ENCODE peak calls at places on chromosomes 12 and 14, in seven cellular contexts. One of them, this sample, is unnamed.
A peak's percentile ranks its signal among the peaks of the same experiment; 100 is the strongest.

GRCh38 chr14:69004731-69005431 is 25.8 kb upstream of the ACTN1 start:
- DNase-seq in GM10248: no peak
- DNase-seq in astrocyte of the cerebellum: no peak
- DNase-seq in A549: no peak
- DNase-seq in fibroblast of pulmonary artery: peak; percentile 24
- DNase-seq in activated B cell treated with CpG ODN at 0.5 μM for 24 hours: no peak
- DNase-seq in Caco-2: no peak
- DNase-seq in this sample: no peak

GRCh38 chr14:63972323-63972932 is 119.6 kb downstream of the SYNE2 start:
- DNase-seq in GM10248: no peak
- DNase-seq in astrocyte of the cerebellum: no peak
- DNase-seq in A549: no peak
- DNase-seq in fibroblast of pulmonary artery: no peak
- DNase-seq in activated B cell treated with CpG ODN at 0.5 μM for 24 hours: no peak
- DNase-seq in Caco-2: no peak
- DNase-seq in this sample: no peak

GRCh38 chr12:33486058-33486457 is 46.4 kb upstream of the SYT10 start:
- DNase-seq in GM10248: no peak
- DNase-seq in astrocyte of the cerebellum: no peak
- DNase-seq in A549: no peak
- DNase-seq in fibroblast of pulmonary artery: no peak
- DNase-seq in activated B cell treated with CpG ODN at 0.5 μM for 24 hours: no peak
- DNase-seq in Caco-2: no peak
- DNase-seq in this sample: no peak

GRCh38 chr14:94213021-94213420 is 38.9 kb downstream of the PPP4R4 start:
- DNase-seq in GM10248: no peak
- DNase-seq in astrocyte of the cerebellum: no peak
- DNase-seq in A549: no peak
- DNase-seq in fibroblast of pulmonary artery: peak; percentile 12
- DNase-seq in activated B cell treated with CpG ODN at 0.5 μM for 24 hours: no peak
- DNase-seq in Caco-2: no peak
- DNase-seq in this sample: no peak

GRCh38 chr12:52686063-52686462 is 5.9 kb upstream of the KRT1 start:
- DNase-seq in GM10248: no peak
- DNase-seq in astrocyte of the cerebellum: no peak
- DNase-seq in A549: no peak
- DNase-seq in fibroblast of pulmonary artery: no peak
- DNase-seq in activated B cell treated with CpG ODN at 0.5 μM for 24 hours: no peak
- DNase-seq in Caco-2: no peak
- DNase-seq in this sample: no peak

GRCh38 chr12:96172981-96173380 is 21.2 kb upstream of the ELK3 start:
- DNase-seq in GM10248: no peak
- DNase-seq in astrocyte of the cerebellum: no peak
- DNase-seq in A549: no peak
- DNase-seq in fibroblast of pulmonary artery: no peak
- DNase-seq in activated B cell treated with CpG ODN at 0.5 μM for 24 hours: no peak
- DNase-seq in Caco-2: no peak
- DNase-seq in this sample: no peak

GRCh38 chr12:94698553-94698952 is 48.2 kb upstream of the TMCC3 start:
- DNase-seq in GM10248: no peak
- DNase-seq in astrocyte of the cerebellum: no peak
- DNase-seq in A549: no peak
- DNase-seq in fibroblast of pulmonary artery: no peak
- DNase-seq in activated B cell treated with CpG ODN at 0.5 μM for 24 hours: no peak
- DNase-seq in Caco-2: no peak
- DNase-seq in this sample: no peak

GRCh38 chr12:49369723-49370145 is 2.5 kb downstream of the SPATS2 start:
- DNase-seq in GM10248: peak; percentile 62
- DNase-seq in astrocyte of the cerebellum: no peak
- DNase-seq in A549: peak; percentile 74
- DNase-seq in fibroblast of pulmonary artery: peak; percentile 69
- DNase-seq in activated B cell treated with CpG ODN at 0.5 μM for 24 hours: no peak
- DNase-seq in Caco-2: peak; percentile 49
- DNase-seq in this sample: peak; percentile 41

GRCh38 chr14:36452850-36453249 is 67.2 kb downstream of the NKX2-1 start:
- DNase-seq in GM10248: no peak
- DNase-seq in astrocyte of the cerebellum: no peak
- DNase-seq in A549: no peak
- DNase-seq in fibroblast of pulmonary artery: no peak
- DNase-seq in activated B cell treated with CpG ODN at 0.5 μM for 24 hours: no peak
- DNase-seq in Caco-2: no peak
- DNase-seq in this sample: no peak

GRCh38 chr12:124046206-124046740 is 73.3 kb downstream of the ZNF664 start:
- DNase-seq in GM10248: no peak
- DNase-seq in astrocyte of the cerebellum: no peak
- DNase-seq in A549: no peak
- DNase-seq in fibroblast of pulmonary artery: no peak
- DNase-seq in activated B cell treated with CpG ODN at 0.5 μM for 24 hours: no peak
- DNase-seq in Caco-2: no peak
- DNase-seq in this sample: no peak

GRCh38 chr12:70719672-70720420 is 82.6 kb upstream of the PTPRB start:
- DNase-seq in GM10248: peak; percentile 30
- DNase-seq in astrocyte of the cerebellum: peak; percentile 13
- DNase-seq in A549: peak; percentile 13
- DNase-seq in fibroblast of pulmonary artery: peak; percentile 64
- DNase-seq in activated B cell treated with CpG ODN at 0.5 μM for 24 hours: no peak
- DNase-seq in Caco-2: peak; percentile 32
- DNase-seq in this sample: peak; percentile 74

GRCh38 chr12:7609480-7609879 is 56.2 kb downstream of the APOBEC1 start:
- DNase-seq in GM10248: no peak
- DNase-seq in astrocyte of the cerebellum: no peak
- DNase-seq in A549: no peak
- DNase-seq in fibroblast of pulmonary artery: peak; percentile 1
- DNase-seq in activated B cell treated with CpG ODN at 0.5 μM for 24 hours: no peak
- DNase-seq in Caco-2: no peak
- DNase-seq in this sample: no peak

GRCh38 chr12:116971222-116971621 is 60.5 kb downstream of the FBXW8 start:
- DNase-seq in GM10248: no peak
- DNase-seq in astrocyte of the cerebellum: no peak
- DNase-seq in A549: no peak
- DNase-seq in fibroblast of pulmonary artery: no peak
- DNase-seq in activated B cell treated with CpG ODN at 0.5 μM for 24 hours: no peak
- DNase-seq in Caco-2: no peak
- DNase-seq in this sample: no peak

GRCh38 chr12:87678453-87678852 is 350.7 kb downstream of the C12orf50 start:
- DNase-seq in GM10248: no peak
- DNase-seq in astrocyte of the cerebellum: no peak
- DNase-seq in A549: peak; percentile 42
- DNase-seq in fibroblast of pulmonary artery: peak; percentile 78
- DNase-seq in activated B cell treated with CpG ODN at 0.5 μM for 24 hours: no peak
- DNase-seq in Caco-2: no peak
- DNase-seq in this sample: no peak

GRCh38 chr12:31369712-31370521 is 44.0 kb upstream of the SINHCAF start:
- DNase-seq in GM10248: no peak
- DNase-seq in astrocyte of the cerebellum: no peak
- DNase-seq in A549: no peak
- DNase-seq in fibroblast of pulmonary artery: peak; percentile 75
- DNase-seq in activated B cell treated with CpG ODN at 0.5 μM for 24 hours: no peak
- DNase-seq in Caco-2: peak; percentile 72
- DNase-seq in this sample: peak; percentile 30

GRCh38 chr12:3170423-3171194 is 93.4 kb downstream of the TSPAN9 start:
- DNase-seq in GM10248: no peak
- DNase-seq in astrocyte of the cerebellum: peak; percentile 85
- DNase-seq in A549: peak; percentile 77
- DNase-seq in fibroblast of pulmonary artery: peak; percentile 88
- DNase-seq in activated B cell treated with CpG ODN at 0.5 μM for 24 hours: no peak
- DNase-seq in Caco-2: no peak
- DNase-seq in this sample: no peak

GRCh38 chr12:115946867-115947695 is 330.4 kb downstream of the MED13L start:
- DNase-seq in GM10248: no peak
- DNase-seq in astrocyte of the cerebellum: no peak
- DNase-seq in A549: no peak
- DNase-seq in fibroblast of pulmonary artery: no peak
- DNase-seq in activated B cell treated with CpG ODN at 0.5 μM for 24 hours: no peak
- DNase-seq in Caco-2: no peak
- DNase-seq in this sample: no peak

GRCh38 chr12:51218607-51219161 is 822 bp upstream of the POU6F1 start:
- DNase-seq in GM10248: no peak
- DNase-seq in astrocyte of the cerebellum: no peak
- DNase-seq in A549: peak; percentile 37
- DNase-seq in fibroblast of pulmonary artery: no peak
- DNase-seq in activated B cell treated with CpG ODN at 0.5 μM for 24 hours: no peak
- DNase-seq in Caco-2: peak; percentile 71
- DNase-seq in this sample: no peak

GRCh38 chr14:69363055-69363454 is 35.0 kb downstream of the ERH start:
- DNase-seq in GM10248: no peak
- DNase-seq in astrocyte of the cerebellum: peak; percentile 18
- DNase-seq in A549: peak; percentile 14
- DNase-seq in fibroblast of pulmonary artery: peak; percentile 34
- DNase-seq in activated B cell treated with CpG ODN at 0.5 μM for 24 hours: no peak
- DNase-seq in Caco-2: peak; percentile 38
- DNase-seq in this sample: peak; percentile 34

GRCh38 chr14:55052259-55052930 is 948 bp downstream of the MAPK1IP1L start:
- DNase-seq in GM10248: peak; percentile 26
- DNase-seq in astrocyte of the cerebellum: no peak
- DNase-seq in A549: no peak
- DNase-seq in fibroblast of pulmonary artery: peak; percentile 51
- DNase-seq in activated B cell treated with CpG ODN at 0.5 μM for 24 hours: no peak
- DNase-seq in Caco-2: no peak
- DNase-seq in this sample: no peak

GRCh38 chr12:96176575-96176974 is 17.6 kb upstream of the ELK3 start:
- DNase-seq in GM10248: no peak
- DNase-seq in astrocyte of the cerebellum: no peak
- DNase-seq in A549: no peak
- DNase-seq in fibroblast of pulmonary artery: no peak
- DNase-seq in activated B cell treated with CpG ODN at 0.5 μM for 24 hours: no peak
- DNase-seq in Caco-2: no peak
- DNase-seq in this sample: no peak

GRCh38 chr12:104485651-104486341 is 29.0 kb downstream of the CHST11 start:
- DNase-seq in GM10248: no peak
- DNase-seq in astrocyte of the cerebellum: no peak
- DNase-seq in A549: no peak
- DNase-seq in fibroblast of pulmonary artery: no peak
- DNase-seq in activated B cell treated with CpG ODN at 0.5 μM for 24 hours: no peak
- DNase-seq in Caco-2: no peak
- DNase-seq in this sample: no peak

GRCh38 chr14:54011001-54011400 is 54.4 kb upstream of the BMP4 start:
- DNase-seq in GM10248: no peak
- DNase-seq in astrocyte of the cerebellum: no peak
- DNase-seq in A549: no peak
- DNase-seq in fibroblast of pulmonary artery: no peak
- DNase-seq in activated B cell treated with CpG ODN at 0.5 μM for 24 hours: no peak
- DNase-seq in Caco-2: no peak
- DNase-seq in this sample: no peak

GRCh38 chr12:81598205-81598604 is 160.9 kb downstream of the PPFIA2 start:
- DNase-seq in GM10248: no peak
- DNase-seq in astrocyte of the cerebellum: no peak
- DNase-seq in A549: no peak
- DNase-seq in fibroblast of pulmonary artery: no peak
- DNase-seq in activated B cell treated with CpG ODN at 0.5 μM for 24 hours: no peak
- DNase-seq in Caco-2: no peak
- DNase-seq in this sample: no peak

GRCh38 chr12:116959845-116960514 is 49.2 kb downstream of the FBXW8 start:
- DNase-seq in GM10248: peak; percentile 64
- DNase-seq in astrocyte of the cerebellum: no peak
- DNase-seq in A549: no peak
- DNase-seq in fibroblast of pulmonary artery: no peak
- DNase-seq in activated B cell treated with CpG ODN at 0.5 μM for 24 hours: no peak
- DNase-seq in Caco-2: no peak
- DNase-seq in this sample: no peak

GRCh38 chr14:100849432-100849831 is 23.5 kb downstream of the MEG3 start:
- DNase-seq in GM10248: no peak
- DNase-seq in astrocyte of the cerebellum: no peak
- DNase-seq in A549: no peak
- DNase-seq in fibroblast of pulmonary artery: no peak
- DNase-seq in activated B cell treated with CpG ODN at 0.5 μM for 24 hours: no peak
- DNase-seq in Caco-2: no peak
- DNase-seq in this sample: no peak

GRCh38 chr12:44193281-44193680 is 357.4 kb downstream of the TMEM117 start:
- DNase-seq in GM10248: peak; percentile 18
- DNase-seq in astrocyte of the cerebellum: no peak
- DNase-seq in A549: no peak
- DNase-seq in fibroblast of pulmonary artery: no peak
- DNase-seq in activated B cell treated with CpG ODN at 0.5 μM for 24 hours: no peak
- DNase-seq in Caco-2: no peak
- DNase-seq in this sample: no peak

GRCh38 chr14:28954025-28954424 is 187.4 kb downstream of the FOXG1 start:
- DNase-seq in GM10248: no peak
- DNase-seq in astrocyte of the cerebellum: no peak
- DNase-seq in A549: no peak
- DNase-seq in fibroblast of pulmonary artery: no peak
- DNase-seq in activated B cell treated with CpG ODN at 0.5 μM for 24 hours: no peak
- DNase-seq in Caco-2: no peak
- DNase-seq in this sample: no peak

GRCh38 chr12:98823012-98823411 is 177.9 kb downstream of the APAF1 start:
- DNase-seq in GM10248: no peak
- DNase-seq in astrocyte of the cerebellum: no peak
- DNase-seq in A549: no peak
- DNase-seq in fibroblast of pulmonary artery: no peak
- DNase-seq in activated B cell treated with CpG ODN at 0.5 μM for 24 hours: no peak
- DNase-seq in Caco-2: no peak
- DNase-seq in this sample: no peak

GRCh38 chr14:36430662-36431084 is 89.4 kb downstream of the NKX2-1 start:
- DNase-seq in GM10248: no peak
- DNase-seq in astrocyte of the cerebellum: no peak
- DNase-seq in A549: no peak
- DNase-seq in fibroblast of pulmonary artery: no peak
- DNase-seq in activated B cell treated with CpG ODN at 0.5 μM for 24 hours: no peak
- DNase-seq in Caco-2: no peak
- DNase-seq in this sample: no peak

GRCh38 chr14:91155626-91156089 is 41.8 kb downstream of the DGLUCY start:
- DNase-seq in GM10248: no peak
- DNase-seq in astrocyte of the cerebellum: no peak
- DNase-seq in A549: no peak
- DNase-seq in fibroblast of pulmonary artery: no peak
- DNase-seq in activated B cell treated with CpG ODN at 0.5 μM for 24 hours: no peak
- DNase-seq in Caco-2: no peak
- DNase-seq in this sample: no peak
- TF ChIP-seq CTCF in GM10248: no peak
- TF ChIP-seq CTCF in astrocyte of the cerebellum: peak; percentile 11
- TF ChIP-seq CTCF in A549: no peak
- TF ChIP-seq CTCF in fibroblast of pulmonary artery: no peak
- TF ChIP-seq CTCF in activated B cell treated with CpG ODN at 0.5 μM for 24 hours: no peak
- TF ChIP-seq CTCF in Caco-2: no peak
- TF ChIP-seq CTCF in this sample: no peak

GRCh38 chr14:105168979-105169507 is 467 bp upstream of the JAG2 start:
- DNase-seq in GM10248: no peak
- DNase-seq in astrocyte of the cerebellum: no peak
- DNase-seq in A549: peak; percentile 68
- DNase-seq in fibroblast of pulmonary artery: no peak
- DNase-seq in activated B cell treated with CpG ODN at 0.5 μM for 24 hours: no peak
- DNase-seq in Caco-2: peak; percentile 42
- DNase-seq in this sample: peak; percentile 88
- TF ChIP-seq CTCF in GM10248: peak; percentile 54
- TF ChIP-seq CTCF in astrocyte of the cerebellum: peak; percentile 45
- TF ChIP-seq CTCF in A549: peak; percentile 52
- TF ChIP-seq CTCF in fibroblast of pulmonary artery: peak; percentile 34
- TF ChIP-seq CTCF in activated B cell treated with CpG ODN at 0.5 μM for 24 hours: no peak
- TF ChIP-seq CTCF in Caco-2: no peak
- TF ChIP-seq CTCF in this sample: peak; percentile 73

GRCh38 chr14:77547512-77547911 is 48.9 kb upstream of the ISM2 start:
- DNase-seq in GM10248: no peak
- DNase-seq in astrocyte of the cerebellum: no peak
- DNase-seq in A549: no peak
- DNase-seq in fibroblast of pulmonary artery: no peak
- DNase-seq in activated B cell treated with CpG ODN at 0.5 μM for 24 hours: no peak
- DNase-seq in Caco-2: no peak
- DNase-seq in this sample: peak; percentile 10
- TF ChIP-seq CTCF in GM10248: no peak
- TF ChIP-seq CTCF in astrocyte of the cerebellum: peak; percentile 28
- TF ChIP-seq CTCF in A549: no peak
- TF ChIP-seq CTCF in fibroblast of pulmonary artery: peak; percentile 14
- TF ChIP-seq CTCF in activated B cell treated with CpG ODN at 0.5 μM for 24 hours: no peak
- TF ChIP-seq CTCF in Caco-2: no peak
- TF ChIP-seq CTCF in this sample: no peak

GRCh38 chr12:39365364-39366001 is 77.4 kb downstream of the KIF21A start:
- DNase-seq in GM10248: no peak
- DNase-seq in astrocyte of the cerebellum: no peak
- DNase-seq in A549: no peak
- DNase-seq in fibroblast of pulmonary artery: peak; percentile 22
- DNase-seq in activated B cell treated with CpG ODN at 0.5 μM for 24 hours: no peak
- DNase-seq in Caco-2: no peak
- DNase-seq in this sample: no peak
- TF ChIP-seq CTCF in GM10248: no peak
- TF ChIP-seq CTCF in astrocyte of the cerebellum: no peak
- TF ChIP-seq CTCF in A549: peak; percentile 41
- TF ChIP-seq CTCF in fibroblast of pulmonary artery: peak; percentile 33
- TF ChIP-seq CTCF in activated B cell treated with CpG ODN at 0.5 μM for 24 hours: no peak
- TF ChIP-seq CTCF in Caco-2: no peak
- TF ChIP-seq CTCF in this sample: no peak

This sample was measured in endothelial cell.